ENCODE peak calls at places on chromosomes 1 and 21, in five cellular contexts. X is GM12891, R is adrenal gland, B is ovary, S is H54. A is an unnamed sample.

GRCh38 chr1:205610036-205610435 is 21.8 kb downstream of the ELK4 start:
- DNase-seq in R (no peak), X (no peak), B (no peak), S (no peak), A (no peak)

GRCh38 chr1:216555653-216556052 is 132.4 kb upstream of the USH2A start:
- DNase-seq in B (no peak), R (no peak), X (no peak), S (no peak), A (no peak)

GRCh38 chr1:208757846-208758245 is 513.7 kb upstream of the PLXNA2 start:
- DNase-seq in S (no peak), B (no peak), X (no peak), R (no peak), A (no peak)

GRCh38 chr1:208233546-208233945 is 10.6 kb downstream of the PLXNA2 start:
- DNase-seq in R (no peak), B (no peak), X (no peak), S (no peak), A (no peak)

GRCh38 chr21:35227774-35228173 is 178.7 kb upstream of the RUNX1 start:
- DNase-seq in R (no peak), X (no peak), B (no peak), S (no peak), A (no peak)

GRCh38 chr1:15476927-15477326 is 1.0 kb downstream of the CELA2B start:
- DNase-seq in S (no peak), B (no peak), X (no peak), R (no peak), A (no peak)

GRCh38 chr1:42816600-42817439 is at the start of the genes ERMAP and SVBP:
- DNase-seq in S (peak), R (peak), B (peak), X (peak), A (no peak)

GRCh38 chr1:240613353-240614142 is 1.6 kb upstream of the GREM2 start:
- DNase-seq in R (no peak), S (no peak), X (no peak), B (no peak), A (no peak)

GRCh38 chr1:98051065-98051675 is 130.3 kb upstream of the DPYD start:
- DNase-seq in R (peak), S (no peak), B (peak), X (no peak), A (no peak)

GRCh38 chr1:229563241-229563640 is 4.7 kb upstream of the ABCB10 start:
- DNase-seq in R (no peak), X (no peak), S (no peak), B (no peak), A (no peak)

GRCh38 chr21:14088391-14088790 is 122.4 kb downstream of the LIPI start:
- DNase-seq in R (no peak), S (no peak), X (no peak), B (no peak), A (no peak)

GRCh38 chr1:113142791-113143190 is 69.8 kb downstream of the LRIG2 start:
- DNase-seq in R (no peak), S (no peak), X (no peak), B (no peak), A (no peak)

GRCh38 chr1:158045639-158046038 is 52.2 kb downstream of the KIRREL1 start:
- DNase-seq in R (peak), X (no peak), S (peak), B (no peak), A (no peak)

GRCh38 chr1:203823306-203823705 is 27.9 kb downstream of the ZBED6 start:
- DNase-seq in S (no peak), R (no peak), B (no peak), X (no peak), A (no peak)

GRCh38 chr1:113931456-113931855 is 2.3 kb downstream of the HIPK1 start:
- DNase-seq in S (no peak), B (no peak), X (no peak), R (no peak), A (no peak)

GRCh38 chr1:183889095-183889494 is 84.2 kb downstream of the RGL1 start:
- DNase-seq in B (no peak), R (no peak), X (no peak), S (no peak), A (no peak)

GRCh38 chr1:209790286-209791193 is 6.2 kb upstream of the C1orf74 start:
- DNase-seq in X (no peak), R (no peak), B (no peak), S (no peak), A (no peak)

GRCh38 chr1:241411056-241411775 is 54.2 kb upstream of the RGS7 start:
- DNase-seq in B (no peak), R (no peak), S (no peak), X (no peak), A (no peak)

GRCh38 chr1:54481201-54481884 is 66.7 kb upstream of the ACOT11 start:
- DNase-seq in X (no peak), R (no peak), S (no peak), B (no peak), A (no peak)

GRCh38 chr1:185670187-185670627 is 64.0 kb upstream of the HMCN1 start:
- DNase-seq in B (peak), S (no peak), R (peak), X (no peak), A (no peak)

GRCh38 chr21:17491716-17492414 is 21.0 kb upstream of the CXADR start:
- DNase-seq in B (no peak), X (no peak), S (peak), R (peak), A (no peak)

GRCh38 chr21:42424848-42425602 is 21.3 kb downstream of the UBASH3A start:
- DNase-seq in S (no peak), B (no peak), R (no peak), X (no peak), A (no peak)

GRCh38 chr1:204438628-204439027 is 27.0 kb upstream of the PPP1R15B start:
- DNase-seq in X (no peak), S (peak), R (peak), B (no peak), A (peak)

GRCh38 chr1:94417962-94418663 is at the start of gene ABCD3:
- DNase-seq in B (peak), X (peak), S (peak), R (peak), A (peak)

GRCh38 chr1:112513112-112513870 is 4.5 kb downstream of the WNT2B start:
- DNase-seq in X (no peak), S (no peak), R (no peak), B (peak), A (no peak)

GRCh38 chr1:912740-913301 is 10.9 kb upstream of the SAMD11 start:
- DNase-seq in R (peak), S (no peak), X (no peak), B (no peak), A (no peak)

GRCh38 chr1:231519166-231519565 is 9.3 kb upstream of the TSNAX start:
- DNase-seq in B (no peak), S (no peak), X (no peak), R (no peak), A (no peak)

GRCh38 chr1:147077936-147078605 is 94.2 kb downstream of the PRKAB2 start:
- DNase-seq in R (no peak), X (no peak), S (no peak), B (no peak), A (no peak)

GRCh38 chr1:3975903-3976630 is 76.0 kb upstream of the C1orf174 start:
- DNase-seq in S (no peak), X (no peak), R (no peak), B (no peak), A (no peak)
- TF ChIP-seq POLR2A in S (no peak), X (no peak), R (no peak), B (no peak), A (no peak)

GRCh38 chr1:151372411-151372934 is at the start of gene SELENBP1:
- DNase-seq in X (no peak), B (peak), R (peak), S (peak), A (no peak)
- TF ChIP-seq POLR2A in X (no peak), B (peak), R (no peak), S (peak), A (no peak)

GRCh38 chr1:17724150-17724549 is 31.0 kb upstream of the ACTL8 start:
- DNase-seq in B (no peak), X (no peak), S (no peak), R (no peak), A (no peak)
- TF ChIP-seq POLR2A in B (no peak), X (no peak), S (no peak), R (no peak), A (no peak)

GRCh38 chr1:45327644-45328515 is 1.2 kb downstream of the HPDL start:
- DNase-seq in R (no peak), B (no peak), X (no peak), S (no peak), A (no peak)
- TF ChIP-seq POLR2A in R (no peak), B (no peak), X (no peak), S (no peak), A (no peak)

GRCh38 chr1:109373051-109373593 is 24.6 kb downstream of the SORT1 start:
- DNase-seq in B (no peak), S (no peak), X (no peak), R (no peak), A (no peak)

GRCh38 chr1:109368464-109368863 is 29.3 kb downstream of the SORT1 start:
- DNase-seq in B (no peak), X (no peak), S (no peak), R (no peak), A (no peak)

GRCh38 chr1:109370712-109371270 is 26.9 kb downstream of the SORT1 start:
- DNase-seq in R (no peak), S (peak), B (no peak), X (no peak), A (no peak)

GRCh38 chr1:109369167-109369746 is 28.5 kb downstream of the SORT1 start:
- DNase-seq in R (no peak), S (no peak), X (no peak), B (no peak), A (no peak)

DNA sequence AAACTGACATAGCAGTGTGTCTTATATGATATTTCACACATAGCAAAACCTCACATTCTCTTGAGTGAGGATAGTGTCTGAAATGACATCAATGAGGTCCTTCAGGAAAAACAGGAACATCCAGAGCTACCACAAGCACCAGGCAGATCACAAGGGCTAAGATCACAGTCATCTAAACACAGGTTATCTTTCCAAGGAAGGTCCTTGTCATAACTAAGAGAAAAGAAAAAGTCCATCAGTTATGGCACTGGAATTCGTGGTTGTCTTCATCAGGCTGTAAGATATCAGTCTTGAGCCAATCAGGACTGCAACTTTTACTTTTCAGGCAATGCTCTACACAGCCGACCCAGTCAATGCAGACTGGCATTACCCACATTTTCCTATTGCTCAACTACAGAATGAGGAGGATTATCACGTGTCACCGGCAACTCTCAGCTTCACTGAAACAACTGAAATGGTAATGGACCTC is 26.4 kb downstream of the SORT1 start:
- DNase-seq in R (peak), S (no peak), B (no peak), X (no peak), A (no peak)
- TF ChIP-seq POLR2A in R (no peak), S (no peak), B (no peak), X (no peak), A (no peak)

GRCh38 chr1:159067699-159068621 is 8.6 kb downstream of the AIM2 start:
- DNase-seq in S (no peak), B (no peak), R (no peak), X (no peak), A (no peak)
- TF ChIP-seq POLR2A in S (no peak), B (no peak), R (no peak), X (peak), A (no peak)

DNA sequence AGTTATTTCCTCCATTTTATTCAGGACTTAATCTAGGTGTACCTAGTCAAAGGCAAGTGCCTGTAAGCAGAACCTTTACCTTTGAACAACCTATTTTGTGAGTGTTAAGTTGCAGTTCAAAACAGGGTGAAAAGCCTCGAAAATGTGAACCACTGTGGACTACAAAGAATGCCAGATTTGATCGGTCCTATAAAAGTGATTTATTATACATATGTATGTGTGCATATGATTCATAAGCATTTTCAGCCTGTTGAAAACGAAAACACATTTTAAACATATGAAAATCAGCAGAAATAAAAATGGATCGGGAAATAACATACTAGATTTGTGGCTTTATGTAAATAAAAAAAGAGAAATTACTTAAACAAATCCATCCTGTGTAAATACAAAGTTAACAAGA is 69.9 kb upstream of the CDC42BPA start:
- DNase-seq in R (no peak), S (no peak), B (no peak), X (no peak), A (no peak)
- TF ChIP-seq POLR2A in R (no peak), S (no peak), B (no peak), X (no peak), A (no peak)

A was measured in vagina.